ENCODE peak calls at places on chromosome 3, in four cellular contexts. Y is A549, F is K562, C is endothelial cell of umbilical vein. O is an unnamed sample.

GRCh38 chr3:71109977-71110285 is 473.6 kb downstream of the FOXP1 start:
- DNase-seq in C (no peak), Y (no peak), F (no peak), O (no peak)

GRCh38 chr3:154898398-154898797 is 181.7 kb upstream of the MME start:
- DNase-seq in Y (no peak), F (no peak), C (no peak), O (no peak)

GRCh38 chr3:143421556-143421955 is 302.0 kb downstream of the CHST2 start:
- DNase-seq in F (no peak), Y (no peak), C (peak; percentile 20), O (no peak)

GRCh38 chr3:34408088-34408487 is 609.7 kb downstream of the PDCD6IP start:
- DNase-seq in F (no peak), C (no peak), Y (no peak), O (no peak)

GRCh38 chr3:39183231-39184080 is 8.9 kb downstream of the XIRP1 start:
- DNase-seq in C (no peak), F (no peak), Y (no peak), O (no peak)

GRCh38 chr3:66121288-66121687 is 82.6 kb upstream of the MAGI1 start:
- DNase-seq in F (no peak), Y (no peak), C (no peak), O (no peak)

GRCh38 chr3:111695584-111696213 is 100.6 kb upstream of the ZBED2 start:
- DNase-seq in C (peak; percentile 40), Y (peak; percentile 25), F (no peak), O (no peak)

GRCh38 chr3:108862865-108863798 is 40.5 kb downstream of the TRAT1 start:
- DNase-seq in Y (peak; percentile 33), C (peak; percentile 2), F (no peak), O (no peak)

GRCh38 chr3:5195605-5196004 is 8.1 kb downstream of the EDEM1 start:
- DNase-seq in C (no peak), F (no peak), Y (no peak), O (no peak)

GRCh38 chr3:77456881-77457280 is 417.0 kb downstream of the ROBO2 start:
- DNase-seq in Y (no peak), C (no peak), F (no peak), O (no peak)

GRCh38 chr3:189572249-189572648 is 58.9 kb upstream of the TP63 start:
- DNase-seq in Y (peak; percentile 5), C (no peak), F (no peak), O (no peak)

GRCh38 chr3:173770796-173771573 is 373.4 kb downstream of the NLGN1 start:
- DNase-seq in F (no peak), C (peak; percentile 89), Y (no peak), O (no peak)

GRCh38 chr3:14647976-14648955 is 3.3 kb upstream of the CCDC174 start:
- DNase-seq in Y (no peak), F (peak; percentile 41), C (no peak), O (no peak)

GRCh38 chr3:133362539-133362938 is 37.3 kb upstream of the BFSP2 start:
- DNase-seq in C (no peak), Y (no peak), F (no peak), O (no peak)

GRCh38 chr3:71160800-71161546 is 422.6 kb downstream of the FOXP1 start:
- DNase-seq in C (no peak), Y (no peak), F (no peak), O (no peak)

GRCh38 chr3:48576647-48577046 is 13.1 kb upstream of the UCN2 start:
- DNase-seq in C (no peak), Y (no peak), F (no peak), O (no peak)

GRCh38 chr3:138093721-138094120 is 21.7 kb downstream of the DZIP1L start:
- DNase-seq in F (no peak), Y (no peak), C (no peak), O (no peak)

GRCh38 chr3:11536132-11536935 is 107.4 kb downstream of the VGLL4 start:
- DNase-seq in C (no peak), F (no peak), Y (no peak), O (no peak)

GRCh38 chr3:171815977-171816595 is 5.8 kb upstream of the PLD1 start:
- DNase-seq in Y (no peak), C (peak; percentile 79), F (no peak), O (no peak)

GRCh38 chr3:69142090-69142489 is 19.7 kb upstream of the LMOD3 start:
- DNase-seq in Y (no peak), C (no peak), F (no peak), O (no peak)

GRCh38 chr3:195352895-195353488 is 82.0 kb upstream of the XXYLT1 start:
- DNase-seq in Y (no peak), C (no peak), F (peak; percentile 16), O (no peak)

GRCh38 chr3:74055064-74055463 is 430.3 kb upstream of the PDZRN3 start:
- DNase-seq in C (no peak), Y (no peak), F (no peak), O (no peak)

GRCh38 chr3:12750223-12750622 is 8.8 kb downstream of the TMEM40 start:
- DNase-seq in C (peak; percentile 24), Y (no peak), F (no peak), O (no peak)

GRCh38 chr3:59573911-59574310 is 524.1 kb upstream of the CFAP20DC start:
- DNase-seq in F (no peak), Y (no peak), C (no peak), O (no peak)

GRCh38 chr3:126181398-126181725 is 976 bp upstream of the ALDH1L1 start:
- DNase-seq in Y (no peak), F (no peak), C (no peak), O (no peak)

GRCh38 chr3:151434151-151434890 is 26.5 kb downstream of the IGSF10 start:
- DNase-seq in Y (peak; percentile 31), F (no peak), C (no peak), O (no peak)
- TF ChIP-seq JUN in Y (peak; percentile 30), F (no peak), C (no peak), O (no peak)

GRCh38 chr3:149576071-149576564 is 81.7 kb downstream of the WWTR1 start:
- DNase-seq in Y (peak; percentile 62), F (peak; percentile 65), C (peak; percentile 99), O (no peak)
- TF ChIP-seq JUN in Y (peak; percentile 83), F (no peak), C (peak; percentile 94), O (no peak)

GRCh38 chr3:124620600-124621063 is 109.6 kb upstream of the UMPS start:
- DNase-seq in Y (peak; percentile 12), C (peak; percentile 67), F (peak; percentile 83), O (no peak)
- TF ChIP-seq JUN in Y (no peak), C (no peak), F (no peak), O (no peak)

GRCh38 chr3:18987070-18987469 is 161.2 kb upstream of the KCNH8 start:
- DNase-seq in Y (no peak), F (no peak), C (no peak), O (no peak)

GRCh38 chr3:18988619-18989229 is 159.6 kb upstream of the KCNH8 start:
- DNase-seq in F (no peak), C (no peak), Y (peak; percentile 7), O (no peak)

GRCh38 chr3:18987862-18988447 is 160.4 kb upstream of the KCNH8 start:
- DNase-seq in Y (no peak), C (no peak), F (no peak), O (no peak)

DNA sequence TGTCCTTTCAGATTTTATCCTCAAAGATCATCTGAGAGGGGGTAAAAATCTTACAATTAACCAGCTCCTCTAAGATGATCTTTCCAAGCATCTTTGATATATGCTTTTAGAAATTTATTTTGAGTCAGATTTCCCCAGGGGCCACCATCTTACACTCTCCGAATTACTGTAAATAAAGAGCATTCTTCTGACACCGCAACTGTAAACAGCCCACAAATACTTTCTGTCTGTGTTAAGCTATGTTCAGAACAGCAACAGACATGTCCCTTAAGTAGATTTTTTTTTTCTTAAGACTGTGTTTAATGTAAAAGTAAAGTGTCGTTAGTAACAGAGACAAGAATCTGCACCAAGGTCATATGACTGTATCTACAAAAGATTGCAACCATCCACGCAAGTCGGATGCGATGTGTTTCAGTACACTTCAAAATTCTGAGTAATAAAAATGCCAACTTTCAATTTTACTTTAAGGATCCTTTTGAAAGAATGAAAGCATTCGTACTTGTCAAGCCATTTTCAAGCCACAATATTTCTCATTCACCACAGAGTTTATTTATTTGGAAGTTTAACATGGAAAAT is 159.0 kb upstream of the KCNH8 start:
- DNase-seq in C (no peak), F (no peak), Y (no peak), O (no peak)
- TF ChIP-seq JUN in C (no peak), F (no peak), Y (no peak), O (no peak)

DNA sequence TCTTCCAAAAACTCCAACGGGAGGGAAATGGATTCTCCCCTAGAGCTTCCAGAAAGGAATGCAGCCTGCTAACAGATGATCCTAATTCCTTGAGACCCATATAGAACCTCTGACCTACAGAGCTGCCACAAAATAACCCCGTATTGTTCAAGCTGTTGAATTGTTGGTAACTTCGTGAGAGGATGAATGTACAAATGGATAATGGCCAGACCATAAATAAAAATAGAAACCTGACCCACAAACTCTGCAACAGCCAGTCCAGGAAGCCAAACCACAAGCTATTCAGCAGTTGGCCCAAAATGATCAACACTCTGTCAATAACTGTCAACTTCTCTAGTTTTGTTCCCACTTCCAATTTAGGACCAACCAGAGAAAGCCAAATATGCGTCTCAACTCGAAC is 414.0 kb upstream of the ZNF717 start:
- DNase-seq in F (no peak), C (no peak), Y (no peak), O (no peak)
- TF ChIP-seq JUN in F (no peak), C (no peak), Y (no peak), O (no peak)

GRCh38 chr3:31755911-31756658 is 223.4 kb downstream of the STT3B start:
- DNase-seq in F (no peak), Y (no peak), C (peak; percentile 37), O (no peak)
- TF ChIP-seq JUN in F (no peak), Y (no peak), C (no peak), O (no peak)

DNA sequence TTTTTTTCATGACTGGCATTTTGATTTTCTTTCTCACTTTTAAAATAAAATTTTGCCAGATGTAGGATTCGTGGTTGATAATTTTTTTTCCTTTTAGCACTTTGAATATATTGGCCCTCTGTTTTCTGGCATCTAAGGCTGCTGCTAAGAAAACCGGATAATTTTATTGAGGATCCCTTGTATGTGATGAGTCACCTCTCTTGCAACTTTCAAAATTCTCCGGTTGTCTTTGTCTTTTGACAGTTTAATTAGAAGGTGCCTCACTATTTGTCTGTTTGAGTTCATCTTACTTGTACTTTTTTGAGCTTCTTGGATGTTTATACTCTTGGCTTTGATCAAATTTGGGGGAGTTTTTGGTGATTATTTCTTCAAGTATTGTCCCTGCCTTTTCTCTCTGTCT is 349.7 kb downstream of the LPP start:
- DNase-seq in Y (no peak), C (no peak), F (no peak), O (no peak)
- TF ChIP-seq JUN in Y (no peak), C (no peak), F (no peak), O (no peak)

GRCh38 chr3:16331319-16331883 is 66.4 kb downstream of the OXNAD1 start:
- DNase-seq in Y (no peak), C (no peak), F (no peak), O (no peak)

GRCh38 chr3:16328124-16328523 is 63.1 kb downstream of the OXNAD1 start:
- DNase-seq in Y (no peak), F (no peak), C (no peak), O (no peak)

GRCh38 chr3:16326724-16327349 is 61.8 kb downstream of the OXNAD1 start:
- DNase-seq in C (no peak), Y (no peak), F (no peak), O (no peak)

GRCh38 chr3:16329792-16330061 is 64.7 kb downstream of the OXNAD1 start:
- DNase-seq in C (no peak), Y (no peak), F (no peak), O (no peak)

GRCh38 chr3:16329036-16329791 is 64.2 kb downstream of the OXNAD1 start:
- DNase-seq in C (no peak), Y (no peak), F (no peak), O (no peak)
- TF ChIP-seq JUN in C (no peak), Y (no peak), F (no peak), O (no peak)

GRCh38 chr3:159609620-159610019 is 379.0 kb upstream of the IL12A start:
- DNase-seq in Y (no peak), C (no peak), F (no peak), O (no peak)
- TF ChIP-seq JUN in Y (no peak), C (no peak), F (no peak), O (no peak)

O was measured in WTC11.